ENCODE peak calls at places on chromosome 3, in eight cellular contexts. Q is spleen, R is RWPE1, T is A549, Y is right lobe of liver, X is endodermal cell, A is heart left ventricle, N is upper lobe of right lung. J is an unnamed sample.

GRCh38 chr3:33006571-33007286 is 55.3 kb downstream of the CCR4 start:
- DNase-seq in Q (no peak), R (no peak), T (no peak), Y (no peak), X (no peak), A (no peak), N (no peak), J (no peak)

GRCh38 chr3:165339753-165340152 is 143.6 kb upstream of the SLITRK3 start:
- DNase-seq in Q (no peak), R (peak), T (peak), Y (no peak), X (no peak), A (no peak), N (no peak), J (no peak)

GRCh38 chr3:196600359-196600758 is 31.9 kb downstream of the FBXO45 start:
- DNase-seq in Q (no peak), R (no peak), T (no peak), Y (no peak), X (peak), A (no peak), N (no peak), J (no peak)

GRCh38 chr3:67529337-67529736 is 125.1 kb downstream of the SUCLG2 start:
- DNase-seq in Q (no peak), R (no peak), T (peak), Y (no peak), X (no peak), A (no peak), N (no peak), J (no peak)

GRCh38 chr3:113516115-113516505 is 1.2 kb upstream of the SPICE1 start:
- DNase-seq in Q (no peak), R (no peak), T (peak), Y (no peak), X (no peak), A (no peak), N (no peak), J (no peak)

GRCh38 chr3:40504636-40505430 is 1.0 kb upstream of the ZNF620 start:
- DNase-seq in Q (no peak), R (peak), T (peak), Y (peak), X (no peak), A (no peak), N (no peak), J (no peak)

GRCh38 chr3:178195824-178196223 is 340.4 kb upstream of the KCNMB2 start:
- DNase-seq in Q (no peak), R (no peak), T (no peak), Y (no peak), X (no peak), A (no peak), N (no peak), J (no peak)

GRCh38 chr3:121155023-121155422 is 247.0 kb downstream of the STXBP5L start:
- DNase-seq in Q (no peak), R (no peak), T (no peak), Y (no peak), X (no peak), A (no peak), N (no peak), J (no peak)

GRCh38 chr3:197756704-197757103 is 7.0 kb downstream of the FYTTD1 start:
- DNase-seq in Q (no peak), R (no peak), T (no peak), Y (no peak), X (no peak), A (no peak), N (no peak), J (no peak)

GRCh38 chr3:61701019-61701418 is 139.6 kb downstream of the PTPRG start:
- DNase-seq in Q (no peak), R (no peak), T (no peak), Y (no peak), X (no peak), A (no peak), N (no peak), J (no peak)

GRCh38 chr3:89697321-89697916 is 590.0 kb downstream of the EPHA3 start:
- DNase-seq in Q (peak), R (peak), T (no peak), Y (no peak), X (no peak), A (no peak), N (no peak), J (no peak)

GRCh38 chr3:130539005-130539404 is 22.0 kb downstream of the COL6A6 start:
- DNase-seq in Q (no peak), R (peak), T (peak), Y (peak), X (peak), A (no peak), N (peak), J (no peak)

GRCh38 chr3:155861476-155862183 is 7.4 kb upstream of the SLC33A1 start:
- DNase-seq in Q (no peak), R (no peak), T (no peak), Y (no peak), X (no peak), A (no peak), N (no peak), J (no peak)

GRCh38 chr3:81545572-81545971 is 215.9 kb downstream of the GBE1 start:
- DNase-seq in Q (no peak), R (no peak), T (peak), Y (no peak), X (no peak), A (no peak), N (no peak), J (no peak)

GRCh38 chr3:120693439-120694172 is 11.6 kb upstream of the HGD start:
- DNase-seq in Q (no peak), R (no peak), T (peak), Y (no peak), X (no peak), A (no peak), N (no peak), J (no peak)

GRCh38 chr3:89320186-89320585 is 212.8 kb downstream of the EPHA3 start:
- DNase-seq in Q (no peak), R (no peak), T (no peak), Y (no peak), X (no peak), A (no peak), N (no peak), J (no peak)

GRCh38 chr3:58386966-58387365 is 46.7 kb downstream of the PDHB start:
- DNase-seq in Q (no peak), R (no peak), T (no peak), Y (peak), X (no peak), A (peak), N (no peak), J (peak)

GRCh38 chr3:24128195-24129005 is 183.3 kb downstream of the NR1D2 start:
- DNase-seq in Q (no peak), R (peak), T (peak), Y (no peak), X (no peak), A (no peak), N (no peak), J (no peak)

GRCh38 chr3:139522421-139522820 is 17.1 kb downstream of the RBP1 start:
- DNase-seq in Q (no peak), R (no peak), T (no peak), Y (no peak), X (peak), A (no peak), N (no peak), J (no peak)

GRCh38 chr3:99957086-99957821 is 139.6 kb downstream of the CMSS1 start:
- DNase-seq in Q (no peak), R (no peak), T (no peak), Y (no peak), X (no peak), A (no peak), N (no peak), J (no peak)

GRCh38 chr3:120741320-120741719 is 996 bp downstream of the RABL3 start:
- DNase-seq in Q (no peak), R (no peak), T (no peak), Y (no peak), X (no peak), A (no peak), N (no peak), J (no peak)

GRCh38 chr3:111284485-111285187 is 213.0 kb downstream of the NECTIN3 start:
- DNase-seq in Q (no peak), R (no peak), T (no peak), Y (no peak), X (no peak), A (no peak), N (no peak), J (no peak)

GRCh38 chr3:149340310-149340933 is 7.0 kb upstream of the TM4SF18 start:
- DNase-seq in Q (no peak), R (no peak), T (peak), Y (no peak), X (no peak), A (peak), N (no peak), J (no peak)
- H3K27ac ChIP-seq in Q (peak), R (peak), T (peak), Y (peak), X (no peak), A (peak), N (peak), J (peak)

GRCh38 chr3:49465269-49466034 is 4.6 kb upstream of the DAG1 start:
- DNase-seq in Q (no peak), R (no peak), T (no peak), Y (no peak), X (peak), A (peak), N (peak), J (no peak)
- H3K27ac ChIP-seq in Q (peak), R (peak), T (no peak), Y (peak), X (peak), A (peak), N (peak), J (no peak)

DNA sequence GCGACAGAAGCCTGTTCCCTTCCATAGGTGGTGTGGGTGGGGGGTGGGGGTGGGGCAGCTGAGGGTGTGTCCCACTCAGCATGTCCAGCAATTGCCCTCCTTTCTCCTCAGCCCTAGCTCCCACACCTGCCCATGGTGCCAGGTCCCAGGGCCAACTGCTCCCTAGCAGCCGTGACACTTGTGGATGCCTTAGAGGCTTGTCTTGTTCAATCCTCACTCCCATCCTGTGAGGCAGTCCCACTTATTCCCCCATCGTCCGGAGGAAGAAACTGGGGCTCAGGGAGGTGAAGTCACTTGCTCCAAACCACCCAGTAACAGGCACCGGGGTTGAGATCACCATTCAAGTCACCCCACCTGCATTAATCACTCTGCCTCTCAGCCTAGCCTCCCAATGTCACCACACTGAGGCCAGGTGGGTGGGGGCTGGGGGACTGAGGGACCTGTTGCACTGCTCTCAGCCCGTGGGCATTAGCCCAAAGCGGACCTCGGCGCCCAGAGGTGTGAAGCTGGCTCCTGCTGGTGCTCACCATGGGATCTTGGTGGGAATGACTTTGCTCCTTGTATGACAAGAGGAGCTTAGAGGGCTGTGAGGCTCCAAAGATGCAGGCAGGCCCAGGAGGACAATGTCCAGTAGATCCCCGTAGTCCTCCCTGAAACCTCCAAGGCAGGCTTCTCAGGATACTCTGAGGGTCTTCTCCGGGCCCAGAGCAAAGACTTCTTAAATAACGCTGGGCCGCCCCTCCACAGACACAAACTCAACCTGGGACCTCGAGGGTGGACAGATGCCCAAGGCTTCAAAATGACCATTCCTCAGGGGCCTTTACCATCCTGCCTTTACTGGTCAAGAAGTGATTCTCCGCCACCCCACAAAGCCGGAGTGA is 1.8 kb downstream of the NT5DC2 start:
- DNase-seq in Q (peak), R (no peak), T (no peak), Y (peak), X (no peak), A (no peak), N (peak), J (peak)
- H3K27ac ChIP-seq in Q (peak), R (peak), T (no peak), Y (no peak), X (peak), A (peak), N (peak), J (no peak)

DNA sequence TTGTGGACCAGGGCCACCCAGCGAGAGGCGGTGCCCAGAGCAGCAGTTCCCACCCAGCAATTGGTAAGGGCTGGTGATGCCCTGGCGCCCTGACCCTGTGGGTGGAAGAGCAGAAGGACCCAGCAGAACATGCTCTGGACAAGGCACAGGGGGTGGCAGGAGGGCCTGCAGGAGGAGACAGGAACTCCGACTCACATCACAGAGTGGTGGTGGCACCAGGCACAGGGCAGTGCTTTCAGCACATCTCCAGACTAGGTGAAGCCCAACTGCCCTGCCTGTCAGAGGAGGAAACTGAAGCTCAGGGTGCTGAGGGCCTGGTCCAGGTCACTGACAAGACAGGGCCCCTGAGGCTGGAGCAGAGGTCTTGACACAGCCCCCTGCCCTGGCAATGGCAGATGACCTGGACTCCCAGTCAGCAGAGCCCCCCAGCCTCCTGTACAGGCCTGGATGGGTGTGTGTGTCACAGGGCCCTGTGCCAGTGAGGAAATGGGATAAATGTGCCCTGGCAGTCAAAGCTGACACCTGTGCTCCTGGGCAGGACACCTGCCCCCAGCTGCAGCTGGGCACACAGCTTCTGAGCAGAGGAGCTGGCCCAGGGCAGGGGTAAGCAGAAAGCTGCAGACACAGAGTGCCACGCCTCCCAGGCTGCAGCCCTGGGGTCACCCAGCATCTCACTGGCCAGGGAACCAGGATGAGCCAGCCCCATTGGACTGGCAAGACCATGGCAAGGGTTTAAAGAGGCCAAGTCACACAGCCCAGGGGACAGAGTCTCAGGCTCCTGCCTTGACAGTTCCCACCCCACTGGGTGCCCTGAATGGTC is 11.4 kb downstream of the KLF15 start:
- DNase-seq in Q (peak), R (no peak), T (no peak), Y (no peak), X (peak), A (no peak), N (peak), J (peak)
- H3K27ac ChIP-seq in Q (no peak), R (no peak), T (no peak), Y (no peak), X (no peak), A (no peak), N (no peak), J (no peak)

GRCh38 chr3:13479332-13479581 is 849 bp upstream of the HDAC11 start:
- DNase-seq in Q (no peak), R (peak), T (no peak), Y (peak), X (no peak), A (no peak), N (peak), J (no peak)
- H3K27ac ChIP-seq in Q (peak), R (peak), T (peak), Y (peak), X (peak), A (peak), N (peak), J (peak)

DNA sequence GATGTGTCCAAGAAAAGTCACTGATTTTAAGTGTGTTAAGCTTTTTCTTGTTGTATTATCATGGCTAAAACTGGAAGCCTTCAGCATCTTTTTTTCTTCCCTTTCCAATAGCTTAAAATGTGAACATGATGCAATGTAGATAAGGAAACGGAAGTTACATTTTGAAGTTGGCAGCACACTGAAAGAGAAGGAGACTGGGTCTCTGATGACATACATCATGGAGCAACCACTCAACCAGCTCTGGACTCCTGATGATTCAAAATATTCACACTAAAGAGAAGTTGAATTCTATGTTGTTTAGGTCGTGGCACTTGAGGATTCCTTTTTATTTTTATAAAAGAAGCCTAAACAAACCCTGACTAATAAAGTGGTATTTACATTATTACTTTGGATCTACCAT is 488.3 kb upstream of the ALCAM start:
- DNase-seq in Q (no peak), R (no peak), T (no peak), Y (no peak), X (no peak), A (no peak), N (no peak), J (no peak)
- H3K27ac ChIP-seq in Q (no peak), R (no peak), T (no peak), Y (no peak), X (no peak), A (no peak), N (no peak), J (no peak)

J was measured in kidney.